ENCODE peak calls at places on chromosomes 4 and X, in four cellular contexts. V is H1, W is IMR-90, C is trophoblast cell. S is an unnamed sample.

GRCh38 chr4:110793890-110794588 is 171.2 kb upstream of the PITX2 start:
- DNase-seq in V (peak; percentile 7), W (no peak), C (no peak), S (peak; percentile 89)

GRCh38 chr4:27129871-27130277 is 269.2 kb downstream of the STIM2 start:
- DNase-seq in V (no peak), W (no peak), C (no peak), S (peak; percentile 33)

GRCh38 chr4:7045961-7046921 is 3.1 kb downstream of the TADA2B start:
- DNase-seq in V (no peak), W (no peak), C (no peak), S (no peak)

GRCh38 chr4:41751325-41752061 is 3.0 kb upstream of the PHOX2B start:
- DNase-seq in V (no peak), W (no peak), C (no peak), S (peak; percentile 31)

GRCh38 chr4:7831330-7831729 is 108.3 kb downstream of the AFAP1 start:
- DNase-seq in V (no peak), W (peak; percentile 97), C (no peak), S (no peak)

GRCh38 chr4:164204434-164204833 is 549.5 kb upstream of the SMIM31 start:
- DNase-seq in V (no peak), W (peak; percentile 12), C (peak; percentile 95), S (peak; percentile 96)

GRCh38 chr4:74682567-74683359 is 111.6 kb downstream of the BTC start:
- DNase-seq in V (no peak), W (peak; percentile 95), C (peak; percentile 72), S (peak; percentile 95)

GRCh38 chr4:102815981-102816380 is 11.4 kb downstream of the UBE2D3 start:
- DNase-seq in V (no peak), W (peak; percentile 95), C (peak; percentile 87), S (peak; percentile 24)

GRCh38 chr4:6764976-6765620 is 17.4 kb upstream of the KIAA0232 start:
- DNase-seq in V (no peak), W (no peak), C (no peak), S (no peak)

GRCh38 chrX:48533165-48533564 is 6.3 kb upstream of the TBC1D25 start:
- DNase-seq in V (no peak), W (no peak), C (no peak), S (no peak)

GRCh38 chr4:5710962-5711478 is at the start of gene EVC:
- DNase-seq in V (no peak), W (peak; percentile 74), C (peak; percentile 47), S (peak; percentile 89)

GRCh38 chr4:128916832-128917231 is 107.3 kb downstream of the JADE1 start:
- DNase-seq in V (no peak), W (no peak), C (peak; percentile 11), S (no peak)

GRCh38 chr4:146153964-146154536 is 21.5 kb upstream of the LSM6 start:
- DNase-seq in V (no peak), W (no peak), C (no peak), S (no peak)

GRCh38 chr4:67565284-67565683 is 6.8 kb downstream of the STAP1 start:
- DNase-seq in V (no peak), W (peak; percentile 22), C (no peak), S (no peak)

GRCh38 chr4:94578195-94578594 is 126.5 kb downstream of the PDLIM5 start:
- DNase-seq in V (no peak), W (no peak), C (no peak), S (no peak)

GRCh38 chr4:176277162-176277904 is 8.3 kb upstream of the ASB5 start:
- DNase-seq in V (peak; percentile 17), W (peak; percentile 71), C (peak; percentile 61), S (peak; percentile 78)

GRCh38 chr4:72744103-72744725 is 175.2 kb upstream of the ADAMTS3 start:
- DNase-seq in V (no peak), W (no peak), C (no peak), S (no peak)

GRCh38 chr4:2256781-2257191 is 5.1 kb downstream of the MXD4 start:
- DNase-seq in V (no peak), W (no peak), C (no peak), S (no peak)

GRCh38 chrX:39152106-39152649 is 350.9 kb downstream of the MID1IP1 start:
- DNase-seq in V (no peak), W (no peak), C (peak; percentile 24), S (peak; percentile 90)

GRCh38 chr4:118865091-118865708 is 23.5 kb upstream of the SYNPO2 start:
- DNase-seq in V (no peak), W (peak; percentile 64), C (peak; percentile 78), S (peak; percentile 89)

GRCh38 chr4:36348403-36348938 is 67.1 kb downstream of the DTHD1 start:
- DNase-seq in V (no peak), W (no peak), C (peak; percentile 9), S (no peak)

GRCh38 chrX:149563359-149563758 is 13.6 kb upstream of the HSFX3 start:
- DNase-seq in V (no peak), W (no peak), C (no peak), S (no peak)

GRCh38 chr4:123102897-123103489 is 180.6 kb upstream of the NUDT6 start:
- DNase-seq in V (no peak), W (peak; percentile 69), C (peak; percentile 59), S (peak; percentile 60)

GRCh38 chrX:133461226-133461625 is 45.9 kb upstream of the GPC4 start:
- DNase-seq in V (no peak), W (no peak), C (no peak), S (no peak)

GRCh38 chr4:5928241-5928640 is 35.4 kb upstream of the CRMP1 start:
- DNase-seq in V (no peak), W (no peak), C (no peak), S (peak; percentile 41)

GRCh38 chr4:159283697-159284492 is 181.0 kb downstream of the RAPGEF2 start:
- DNase-seq in V (peak; percentile 50), W (peak; percentile 87), C (peak; percentile 35), S (peak; percentile 96)

GRCh38 chr4:139767585-139767984 is 102.0 kb downstream of the MGST2 start:
- DNase-seq in V (no peak), W (no peak), C (no peak), S (no peak)

GRCh38 chr4:139768366-139768765 is 102.7 kb downstream of the MGST2 start:
- DNase-seq in V (no peak), W (no peak), C (no peak), S (no peak)

GRCh38 chr4:139768913-139769312 is 103.3 kb downstream of the MGST2 start:
- DNase-seq in V (no peak), W (no peak), C (peak; percentile 65), S (peak; percentile 84)

GRCh38 chr4:139769355-139769754 is 103.7 kb downstream of the MGST2 start:
- DNase-seq in V (no peak), W (no peak), C (no peak), S (no peak)

GRCh38 chr4:139767168-139767567 is 101.5 kb downstream of the MGST2 start:
- DNase-seq in V (no peak), W (no peak), C (peak; percentile 57), S (no peak)
- H2BK5ac ChIP-seq in V (no peak overlapping the region), W (no peak overlapping the region), C (no peak overlapping the region), S (no peak overlapping the region)

GRCh38 chr4:986949-987688 is at the start of gene IDUA:
- DNase-seq in V (no peak), W (peak; percentile 53), C (peak; percentile 29), S (peak; percentile 60)
- H3K9ac ChIP-seq in V (no peak within 1 kb of the TSS), W (peak within 1 kb of the TSS; percentile 94), C (peak within 1 kb of the TSS; percentile 25), S (peak within 1 kb of the TSS; percentile 72)

GRCh38 chrX:24189490-24189889 is 40.0 kb downstream of the ZFX start:
- DNase-seq in V (no peak), W (no peak), C (no peak), S (no peak)
- H2BK5ac ChIP-seq in V (no peak overlapping the region), W (no peak overlapping the region), C (no peak overlapping the region), S (no peak overlapping the region)

GRCh38 chr4:57114973-57115372 is 4.8 kb upstream of the IGFBP7 start:
- DNase-seq in V (no peak), W (peak; percentile 75), C (no peak), S (no peak)

GRCh38 chr4:57113870-57114269 is 3.7 kb upstream of the IGFBP7 start:
- DNase-seq in V (no peak), W (no peak), C (no peak), S (no peak)

GRCh38 chr4:57109847-57110634 is at the start of gene IGFBP7:
- DNase-seq in V (no peak), W (no peak), C (peak; percentile 31), S (no peak)

GRCh38 chr4:57109530-57109846 is 697 bp downstream of the IGFBP7 start:
- DNase-seq in V (no peak), W (no peak), C (no peak), S (no peak)

GRCh38 chr4:57110635-57111546 is 706 bp upstream of the IGFBP7 start:
- DNase-seq in V (no peak), W (peak; percentile 68), C (peak; percentile 38), S (peak; percentile 76)
- H3K9ac ChIP-seq in V (no peak overlapping the region), W (peak overlapping the region; percentile 85), C (peak overlapping the region; percentile 85), S (peak overlapping the region; percentile 46)

GRCh38 chr4:76585897-76586360 is 150.9 kb downstream of the SHROOM3 start:
- DNase-seq in V (peak; percentile 64), W (no peak), C (peak; percentile 95), S (peak; percentile 98)
- H2BK5ac ChIP-seq in V (peak overlapping the region; percentile 14), W (peak overlapping the region; percentile 17), C (peak overlapping the region; percentile 25), S (no peak overlapping the region)

GRCh38 chrX:69323786-69324720 is 158.8 kb upstream of the PJA1 start:
- DNase-seq in V (no peak), W (no peak), C (no peak), S (peak; percentile 57)
- H3K9ac ChIP-seq in V (no peak overlapping the region), W (no peak overlapping the region), C (no peak overlapping the region), S (no peak overlapping the region)

S was measured in mesendoderm.